ENCODE peak calls at places on chromosomes 4 and X, in eight cellular contexts. M is SW480, A is IMR-90, S is RPMI7951, K is ELR, R is bronchial epithelial cell, W is nephron progenitor cell, C is HS-5. J is an unnamed sample.

GRCh38 chr4:158255727-158256324 is 45.5 kb downstream of the TMEM144 start:
- DNase-seq in S (peak; percentile 35), M (peak; percentile 25), K (peak; percentile 60), A (peak; percentile 70), W (no peak), C (peak; percentile 22), R (peak; percentile 52), J (peak; percentile 50)

GRCh38 chrX:22526339-22526738 is 253.6 kb downstream of the CBLL2 start:
- DNase-seq in W (no peak), K (peak; percentile 90), C (peak; percentile 67), A (peak; percentile 70), M (peak; percentile 12), S (peak; percentile 37), R (peak; percentile 95), J (peak; percentile 5)

GRCh38 chr4:179766938-179767337 is 2324.7 kb upstream of the AGA start:
- DNase-seq in R (no peak), S (no peak), K (no peak), M (no peak), C (no peak), A (peak; percentile 6), W (no peak), J (no peak)

GRCh38 chr4:24912252-24913098 is at the start of gene CCDC149:
- DNase-seq in R (peak; percentile 49), C (no peak), A (peak; percentile 57), W (peak; percentile 75), S (peak; percentile 65), K (peak; percentile 68), M (peak; percentile 50), J (peak; percentile 91)

GRCh38 chr4:2634014-2634413 is 97.6 kb downstream of the FAM193A start:
- DNase-seq in A (no peak), K (no peak), R (no peak), C (no peak), M (no peak), W (no peak), S (no peak), J (no peak)

GRCh38 chr4:6422866-6423265 is 49.5 kb downstream of the PPP2R2C start:
- DNase-seq in M (no peak), R (no peak), C (no peak), W (no peak), S (no peak), K (no peak), A (no peak), J (no peak)

GRCh38 chrX:38513087-38513742 is 48.1 kb upstream of the TSPAN7 start:
- DNase-seq in R (peak; percentile 35), A (no peak), M (peak; percentile 45), K (no peak), W (no peak), C (no peak), S (no peak), J (no peak)

GRCh38 chr4:153295131-153295755 is 49.2 kb upstream of the MND1 start:
- DNase-seq in K (no peak), C (no peak), W (no peak), S (no peak), R (no peak), M (no peak), A (no peak), J (no peak)

GRCh38 chrX:71992711-71993110 is 82.1 kb downstream of the NHSL2 start:
- DNase-seq in K (no peak), A (no peak), S (no peak), M (no peak), C (no peak), R (no peak), W (no peak), J (no peak)

GRCh38 chr4:119300072-119300387 is 21.9 kb downstream of the FABP2 start:
- DNase-seq in R (peak; percentile 32), S (peak; percentile 49), M (peak; percentile 1), K (peak; percentile 44), C (peak; percentile 33), A (peak; percentile 59), W (peak; percentile 43), J (peak; percentile 43)

GRCh38 chr4:6333301-6334202 is 63.9 kb downstream of the WFS1 start:
- DNase-seq in K (peak; percentile 34), R (no peak), W (no peak), A (no peak), S (peak; percentile 19), M (no peak), C (no peak), J (no peak)

GRCh38 chr4:121728066-121728465 is 31.3 kb upstream of the ANXA5 start:
- DNase-seq in R (peak; percentile 88), W (no peak), M (no peak), S (peak; percentile 64), C (peak; percentile 89), A (peak; percentile 88), K (peak; percentile 84), J (peak; percentile 68)

GRCh38 chr4:76956961-76957738 is 7.6 kb downstream of the SEPTIN11 start:
- DNase-seq in S (peak; percentile 11), K (no peak), A (no peak), R (no peak), W (no peak), M (no peak), C (no peak), J (no peak)

GRCh38 chrX:46791927-46792825 is 33.3 kb upstream of the SLC9A7 start:
- DNase-seq in M (peak; percentile 52), S (peak; percentile 98), A (peak; percentile 92), C (peak; percentile 83), R (peak; percentile 94), K (peak; percentile 94), W (no peak), J (peak; percentile 55)

GRCh38 chrX:53048169-53049126 is at the start of gene GPR173:
- DNase-seq in K (peak; percentile 59), S (peak; percentile 85), A (peak; percentile 66), R (no peak), W (peak; percentile 41), C (no peak), M (no peak), J (peak; percentile 70)

GRCh38 chrX:72247206-72247944 is 8.5 kb upstream of the ERCC6L start:
- DNase-seq in S (peak; percentile 65), W (no peak), A (peak; percentile 27), R (no peak), C (no peak), M (no peak), K (no peak), J (no peak)

GRCh38 chr4:129264008-129264657 is 168.2 kb downstream of the C4orf33 start:
- DNase-seq in M (no peak), A (no peak), K (peak; percentile 14), W (no peak), C (no peak), S (no peak), R (no peak), J (no peak)

GRCh38 chr4:108619372-108620100 is 840 bp upstream of the RPL34 start:
- DNase-seq in K (no peak), A (no peak), S (no peak), C (no peak), W (no peak), M (no peak), R (no peak), J (no peak)

GRCh38 chr4:186606593-186606992 is 51.2 kb upstream of the MTNR1A start:
- DNase-seq in M (no peak), S (peak; percentile 88), W (no peak), K (peak; percentile 77), A (peak; percentile 40), C (no peak), R (peak; percentile 71), J (no peak)

GRCh38 chr4:4919926-4920325 is 60.5 kb downstream of the MSX1 start:
- DNase-seq in R (no peak), A (no peak), W (no peak), K (peak; percentile 26), C (no peak), M (no peak), S (peak; percentile 69), J (no peak)

GRCh38 chrX:121958886-121959285 is 911.5 kb downstream of the GLUD2 start:
- DNase-seq in A (no peak), S (peak; percentile 87), M (no peak), C (no peak), R (peak; percentile 65), K (peak; percentile 41), W (no peak), J (no peak)

GRCh38 chrX:68732906-68733493 is 85.5 kb downstream of the STARD8 start:
- DNase-seq in S (peak; percentile 58), W (peak; percentile 79), K (peak; percentile 62), A (peak; percentile 31), C (no peak), R (peak; percentile 43), M (peak; percentile 29), J (peak; percentile 73)

GRCh38 chr4:24850669-24851068 is 55.3 kb downstream of the SOD3 start:
- DNase-seq in W (no peak), S (peak; percentile 82), C (peak; percentile 46), M (no peak), A (peak; percentile 94), K (peak; percentile 83), R (peak; percentile 82), J (peak; percentile 79)

GRCh38 chr4:179110356-179110755 is 1668.1 kb upstream of the AGA start:
- DNase-seq in S (peak; percentile 73), K (peak; percentile 96), W (no peak), A (peak; percentile 98), C (peak; percentile 96), M (peak; percentile 3), R (peak; percentile 69), J (no peak)

GRCh38 chr4:3865986-3866812 is 100.0 kb downstream of the ADRA2C start:
- DNase-seq in W (no peak), S (no peak), R (no peak), K (no peak), A (no peak), C (no peak), M (no peak), J (no peak)

GRCh38 chrX:15744181-15744867 is 6.3 kb downstream of the CA5B start:
- DNase-seq in S (peak; percentile 55), R (no peak), C (no peak), M (no peak), K (no peak), W (peak; percentile 22), A (no peak), J (no peak)

GRCh38 chr4:54802336-54802735 is 144.6 kb downstream of the KIT start:
- DNase-seq in M (peak; percentile 10), W (no peak), S (no peak), K (no peak), R (no peak), A (no peak), C (no peak), J (peak; percentile 14)

GRCh38 chrX:134948333-134949241 is 42.2 kb upstream of the SMIM10 start:
- DNase-seq in C (peak; percentile 73), S (peak; percentile 72), K (peak; percentile 78), M (peak; percentile 74), R (peak; percentile 65), A (peak; percentile 88), W (no peak), J (no peak)

GRCh38 chrX:150761176-150761818 is 68.1 kb downstream of the MTMR1 start:
- DNase-seq in R (no peak), C (no peak), W (no peak), K (no peak), A (no peak), M (no peak), S (no peak), J (no peak)

J was measured in AG08396.